ENCODE peak calls at places on chromosomes 13 and 19, in four cellular contexts. B is breast epithelium, Y is IMR-90, E is BE2C. K is an unnamed sample.

GRCh38 chr13:87889241-87889640 is 218.1 kb downstream of the SLITRK5 start:
- DNase-seq in B (no peak), Y (no peak), E (no peak), K (no peak)

GRCh38 chr19:18283338-18283737 is 1.9 kb upstream of the JUND start:
- DNase-seq in B (no peak), Y (no peak), E (no peak), K (no peak)

GRCh38 chr13:99995503-99996176 is 14.1 kb downstream of the ZIC2 start:
- DNase-seq in B (no peak), Y (no peak), E (no peak), K (no peak)

GRCh38 chr19:57560049-57560491 is 407 bp upstream of the ZNF550 start:
- DNase-seq in B (peak; percentile 17), Y (peak; percentile 76), E (no peak), K (no peak)

GRCh38 chr13:93398167-93398566 is 171.6 kb downstream of the GPC6 start:
- DNase-seq in B (no peak), Y (peak; percentile 55), E (no peak), K (no peak)

GRCh38 chr13:21949818-21950429 is 279.1 kb downstream of the FGF9 start:
- DNase-seq in B (no peak), Y (peak; percentile 44), E (no peak), K (no peak)

GRCh38 chr19:29596885-29597525 is 9.1 kb upstream of the POP4 start:
- DNase-seq in B (no peak), Y (peak; percentile 40), E (no peak), K (no peak)

GRCh38 chr13:113468461-113469147 is 15.3 kb upstream of the ADPRHL1 start:
- DNase-seq in B (no peak), Y (no peak), E (no peak), K (peak; percentile 85)

GRCh38 chr19:14479985-14480694 is 5.0 kb upstream of the PTGER1 start:
- DNase-seq in B (no peak), Y (peak; percentile 20), E (peak; percentile 74), K (peak; percentile 80)

GRCh38 chr13:79806821-79807220 is 325.9 kb downstream of the NDFIP2 start:
- DNase-seq in B (no peak), Y (no peak), E (no peak), K (no peak)

GRCh38 chr13:48827709-48828108 is 148.0 kb upstream of the FNDC3A start:
- DNase-seq in B (no peak), Y (no peak), E (no peak), K (no peak)

GRCh38 chr13:60654405-60654804 is 257.4 kb downstream of the TDRD3 start:
- DNase-seq in B (no peak), Y (no peak), E (peak; percentile 35), K (peak; percentile 67)

GRCh38 chr13:28531195-28531955 is 36.4 kb upstream of the FLT1 start:
- DNase-seq in B (no peak), Y (peak; percentile 30), E (peak; percentile 36), K (peak; percentile 26)

DNA sequence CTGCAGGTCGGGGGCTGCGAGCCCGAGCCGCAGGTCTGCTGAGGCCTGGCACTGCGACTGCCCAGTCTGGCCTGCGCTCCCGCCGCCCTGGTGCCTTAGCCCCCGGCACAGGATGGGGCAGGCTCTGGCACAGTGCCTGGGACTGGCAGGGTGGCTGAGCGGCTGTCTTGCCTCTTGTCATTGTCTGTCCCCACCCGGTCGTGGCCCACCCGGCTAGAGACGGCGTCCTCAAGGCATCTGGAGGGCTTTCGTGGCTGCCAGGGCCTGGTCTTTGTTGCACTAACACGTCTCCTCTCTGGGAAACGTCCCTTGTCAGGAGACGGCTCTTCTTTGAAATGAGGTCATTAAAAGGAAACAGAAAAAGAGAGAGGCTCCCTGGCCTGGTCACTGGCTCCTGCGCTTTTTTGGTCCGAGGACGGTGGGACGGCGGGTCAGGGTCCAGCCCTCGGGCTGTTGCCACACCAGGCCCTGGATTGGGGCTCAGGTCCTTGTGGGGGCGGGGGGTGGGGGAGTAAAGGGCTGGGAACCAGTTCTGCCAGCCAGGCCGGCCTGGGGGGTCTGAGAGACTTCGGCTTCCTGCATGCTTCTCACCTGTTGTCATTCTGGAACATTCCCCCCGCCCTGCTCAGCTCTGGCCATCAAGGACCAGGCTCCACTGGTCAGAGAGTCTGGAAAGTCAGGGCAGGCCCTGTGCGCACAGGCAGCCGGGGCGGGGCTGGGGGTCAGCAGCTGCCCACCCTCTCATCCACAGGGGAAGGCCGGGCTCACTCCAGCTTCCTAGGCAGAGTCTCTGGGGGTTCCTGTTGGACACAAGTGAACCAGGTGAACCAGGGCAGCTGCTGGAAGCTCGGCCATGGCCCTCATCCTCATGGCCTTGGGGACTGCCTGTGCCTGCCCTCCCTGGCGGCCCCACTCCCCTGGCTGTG is 6.2 kb upstream of the ZNF554 start:
- DNase-seq in B (peak; percentile 41), Y (no peak), E (no peak), K (no peak)
- H3K4me1 ChIP-seq in B (no peaks in the 10 kb centered on the region), Y (no peaks in the 10 kb centered on the region), E (no peaks in the 10 kb centered on the region), K (no peaks in the 10 kb centered on the region)

DNA sequence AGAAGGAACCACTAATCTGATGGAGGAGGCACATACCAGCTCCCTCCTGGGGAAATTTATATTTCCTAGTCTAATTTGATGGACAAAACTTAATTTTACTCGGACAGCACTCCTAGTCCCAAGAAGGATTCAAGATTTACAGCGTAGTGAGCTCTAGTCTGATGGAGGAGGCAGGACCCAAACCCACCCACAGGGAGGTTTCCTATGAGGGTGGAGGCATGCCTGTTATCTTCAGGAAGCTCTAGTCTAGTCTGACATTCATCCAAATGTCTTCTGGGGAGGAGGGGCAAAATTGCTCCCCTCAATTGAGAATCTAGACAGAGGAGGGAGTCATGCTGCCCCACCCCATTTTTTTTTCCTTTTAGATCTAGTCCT is 10.4 kb upstream of the BCL3 start:
- DNase-seq in B (no peak), Y (no peak), E (no peak), K (no peak)
- H3K4me1 ChIP-seq in B (peaks cover 16% of the 10 kb centered on the region), Y (peaks cover 29% of the 10 kb centered on the region), E (peaks cover 15% of the 10 kb centered on the region), K (peaks cover 10% of the 10 kb centered on the region)

DNA sequence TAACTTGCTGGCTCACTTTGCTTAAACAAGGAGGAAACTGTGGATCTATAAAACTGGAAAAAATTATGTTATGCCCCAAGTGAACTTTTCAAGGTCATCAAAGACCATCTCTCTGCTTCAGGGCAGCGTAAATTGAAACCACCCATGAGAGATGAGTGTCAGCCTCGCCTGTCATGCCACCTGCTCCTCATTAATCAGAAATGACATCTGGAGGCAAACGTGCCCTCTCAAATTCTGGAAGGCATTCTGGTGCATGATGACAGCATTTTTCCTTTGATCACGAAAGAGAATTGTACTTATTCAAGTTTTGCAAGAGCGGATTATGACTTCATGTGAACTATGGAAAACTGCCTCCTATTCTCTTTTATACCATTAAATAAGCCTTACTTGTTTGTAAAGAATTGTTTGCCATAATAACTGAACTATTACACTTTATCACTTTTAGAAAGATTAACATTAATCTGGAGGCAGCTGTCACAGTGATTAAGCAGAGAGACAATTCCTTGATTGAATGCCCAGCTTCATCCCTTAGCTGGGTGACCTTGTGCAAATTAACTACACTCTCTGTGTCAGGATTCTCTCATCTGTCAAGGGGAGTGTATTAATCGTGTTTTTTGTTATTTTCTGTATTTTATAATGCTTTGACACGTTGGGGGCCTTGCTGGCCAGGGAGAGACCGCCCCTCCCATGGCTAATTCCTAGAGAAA is 17.0 kb upstream of the SACS start:
- DNase-seq in B (no peak), Y (no peak), E (peak; percentile 18), K (peak; percentile 77)
- H3K4me1 ChIP-seq in B (no peaks in the 10 kb centered on the region), Y (peaks cover 4% of the 10 kb centered on the region), E (no peaks in the 10 kb centered on the region), K (peaks cover 23% of the 10 kb centered on the region)

GRCh38 chr19:11555246-11555645 is 3.8 kb downstream of the ELOF1 start:
- DNase-seq in B (no peak), Y (no peak), E (no peak), K (no peak)
- H3K4me1 ChIP-seq in B (peaks cover 3% of the 10 kb centered on the region), Y (no peaks in the 10 kb centered on the region), E (peaks cover 5% of the 10 kb centered on the region), K (peaks cover 10% of the 10 kb centered on the region)

GRCh38 chr13:98575009-98575866 is 1.7 kb downstream of the STK24 start:
- DNase-seq in B (no peak), Y (no peak), E (no peak), K (peak; percentile 34)
- H3K4me1 ChIP-seq in B (peaks cover 10% of the 10 kb centered on the region), Y (peaks cover 12% of the 10 kb centered on the region), E (peaks cover 24% of the 10 kb centered on the region), K (peaks cover 22% of the 10 kb centered on the region)

K was measured in HAP-1.